ENCODE peak calls at places on chromosome 22, in six cellular contexts. C is hepatic stellate cell; P is naive thymus-derived CD8-positive, alpha-beta T cell; O is AG09319; N is activated CD4-positive, alpha-beta T cell treated with anti-CD3 and anti-CD28 coated beads, Interleukin-2, amount 10 ng/mL, durations not matched to agents 7 days and 5 days; I is lower lobe of right lung. W is an unnamed sample.

GRCh38 chr22:24703101-24703500 is 71.4 kb downstream of the PIWIL3 start:
- DNase-seq in C (no peak), P (no peak), O (no peak), N (no peak), I (no peak), W (no peak)

GRCh38 chr22:50531546-50532352 is 1.9 kb upstream of the TYMP start:
- DNase-seq in C (peak; percentile 88), P (no peak), O (no peak), N (peak; percentile 79), I (peak; percentile 91), W (peak; percentile 82)

GRCh38 chr22:38109391-38110000 is 988 bp downstream of the BAIAP2L2 start:
- DNase-seq in C (no peak), P (no peak), O (no peak), N (no peak), I (peak; percentile 44), W (no peak)

GRCh38 chr22:36481393-36482168 is at the start of gene TXN2:
- DNase-seq in C (peak; percentile 95), P (peak; percentile 91), O (peak; percentile 93), N (peak; percentile 98), I (peak; percentile 98), W (peak; percentile 97)

GRCh38 chr22:20116951-20117645 is at the start of gene TRMT2A:
- DNase-seq in C (peak; percentile 99), P (peak; percentile 95), O (peak; percentile 96), N (peak; percentile 96), I (peak; percentile 99), W (peak; percentile 97)

GRCh38 chr22:48635825-48636224 is 1191.8 kb downstream of the BRD1 start:
- DNase-seq in C (no peak), P (no peak), O (no peak), N (no peak), I (no peak), W (no peak)

GRCh38 chr22:19177164-19178064 is 1.1 kb downstream of the SLC25A1 start:
- DNase-seq in C (no peak), P (no peak), O (no peak), N (no peak), I (no peak), W (no peak)

GRCh38 chr22:45534339-45535192 is 31.9 kb downstream of the FBLN1 start:
- DNase-seq in C (no peak), P (no peak), O (no peak), N (no peak), I (no peak), W (no peak)

GRCh38 chr22:38789606-38790005 is 4.3 kb downstream of the DNAL4 start:
- DNase-seq in C (no peak), P (no peak), O (no peak), N (no peak), I (no peak), W (no peak)

GRCh38 chr22:50694099-50694498 is 21.5 kb downstream of the SHANK3 start:
- DNase-seq in C (no peak), P (no peak), O (no peak), N (no peak), I (no peak), W (no peak)

GRCh38 chr22:42114721-42115120 is 15.9 kb downstream of the CYP2D6 start:
- DNase-seq in C (no peak), P (no peak), O (no peak), N (no peak), I (no peak), W (no peak)

GRCh38 chr22:48701296-48702030 is 1126.2 kb downstream of the BRD1 start:
- DNase-seq in C (no peak), P (no peak), O (no peak), N (no peak), I (peak; percentile 21), W (no peak)

GRCh38 chr22:35568751-35569725 is 28.4 kb downstream of the RASD2 start:
- DNase-seq in C (no peak), P (no peak), O (no peak), N (no peak), I (no peak), W (no peak)

GRCh38 chr22:18947905-18948304 is 11.8 kb upstream of the PRODH start:
- DNase-seq in C (no peak), P (no peak), O (no peak), N (no peak), I (peak; percentile 43), W (no peak)

GRCh38 chr22:21861856-21862255 is 5.6 kb downstream of the MAPK1 start:
- DNase-seq in C (no peak), P (no peak), O (no peak), N (no peak), I (no peak), W (no peak)

W was measured in naive thymus-derived CD4-positive, alpha-beta T cell.